ENCODE peak calls at places on chromosomes 13 and 19, in eight cellular contexts. One of them, this sample, is unnamed.

GRCh38 chr13:23681253-23681652 is 111.0 kb downstream of the TNFRSF19 start:
- DNase-seq in left ventricle myocardium inferior: no peak
- DNase-seq in tibial artery: no peak
- DNase-seq in IMR-90: peak; percentile 91
- DNase-seq in cardiac muscle cell: no peak
- DNase-seq in tibial nerve: no peak
- DNase-seq in breast epithelium: no peak
- DNase-seq in mammary epithelial cell: no peak
- DNase-seq in this sample: no peak

GRCh38 chr13:19766637-19767036 is 16.1 kb downstream of the PSPC1 start:
- DNase-seq in mammary epithelial cell: no peak
- DNase-seq in tibial artery: no peak
- DNase-seq in left ventricle myocardium inferior: no peak
- DNase-seq in breast epithelium: no peak
- DNase-seq in tibial nerve: no peak
- DNase-seq in cardiac muscle cell: no peak
- DNase-seq in IMR-90: no peak
- DNase-seq in this sample: no peak

GRCh38 chr19:27776020-27776419 is 1436.9 kb downstream of the UQCRFS1 start:
- DNase-seq in tibial nerve: no peak
- DNase-seq in left ventricle myocardium inferior: no peak
- DNase-seq in IMR-90: peak; percentile 31
- DNase-seq in mammary epithelial cell: peak; percentile 19
- DNase-seq in breast epithelium: no peak
- DNase-seq in tibial artery: no peak
- DNase-seq in cardiac muscle cell: no peak
- DNase-seq in this sample: no peak

GRCh38 chr13:113066746-113067145 is 38.8 kb upstream of the F7 start:
- DNase-seq in tibial nerve: no peak
- DNase-seq in cardiac muscle cell: no peak
- DNase-seq in breast epithelium: no peak
- DNase-seq in IMR-90: no peak
- DNase-seq in left ventricle myocardium inferior: no peak
- DNase-seq in tibial artery: no peak
- DNase-seq in mammary epithelial cell: no peak
- DNase-seq in this sample: no peak

GRCh38 chr13:75798353-75799245 is 162.5 kb downstream of the LMO7 start:
- DNase-seq in tibial nerve: no peak
- DNase-seq in breast epithelium: no peak
- DNase-seq in IMR-90: peak; percentile 65
- DNase-seq in cardiac muscle cell: no peak
- DNase-seq in tibial artery: no peak
- DNase-seq in mammary epithelial cell: peak; percentile 43
- DNase-seq in left ventricle myocardium inferior: no peak
- DNase-seq in this sample: no peak

GRCh38 chr19:20367811-20368294 is 197.7 kb downstream of the ZNF737 start:
- DNase-seq in mammary epithelial cell: no peak
- DNase-seq in left ventricle myocardium inferior: no peak
- DNase-seq in tibial artery: no peak
- DNase-seq in cardiac muscle cell: peak; percentile 52
- DNase-seq in breast epithelium: no peak
- DNase-seq in tibial nerve: no peak
- DNase-seq in IMR-90: no peak
- DNase-seq in this sample: no peak

GRCh38 chr19:49326165-49326704 is 1.2 kb upstream of the SLC6A16 start:
- DNase-seq in IMR-90: no peak
- DNase-seq in cardiac muscle cell: no peak
- DNase-seq in mammary epithelial cell: no peak
- DNase-seq in tibial nerve: no peak
- DNase-seq in tibial artery: no peak
- DNase-seq in left ventricle myocardium inferior: no peak
- DNase-seq in breast epithelium: no peak
- DNase-seq in this sample: peak; percentile 4

GRCh38 chr13:76637651-76638111 is 248.5 kb downstream of the KCTD12 start:
- DNase-seq in IMR-90: peak; percentile 1
- DNase-seq in cardiac muscle cell: no peak
- DNase-seq in left ventricle myocardium inferior: no peak
- DNase-seq in breast epithelium: no peak
- DNase-seq in tibial nerve: no peak
- DNase-seq in tibial artery: no peak
- DNase-seq in mammary epithelial cell: no peak
- DNase-seq in this sample: no peak

GRCh38 chr19:35901854-35902661 is at the start of gene HCST:
- DNase-seq in breast epithelium: no peak
- DNase-seq in tibial artery: no peak
- DNase-seq in left ventricle myocardium inferior: no peak
- DNase-seq in IMR-90: peak; percentile 22
- DNase-seq in cardiac muscle cell: no peak
- DNase-seq in tibial nerve: no peak
- DNase-seq in mammary epithelial cell: peak; percentile 41
- DNase-seq in this sample: no peak

GRCh38 chr19:39195755-39196154 is 1.0 kb upstream of the NCCRP1 start:
- DNase-seq in breast epithelium: no peak
- DNase-seq in IMR-90: no peak
- DNase-seq in tibial artery: no peak
- DNase-seq in left ventricle myocardium inferior: no peak
- DNase-seq in mammary epithelial cell: no peak
- DNase-seq in cardiac muscle cell: no peak
- DNase-seq in tibial nerve: no peak
- DNase-seq in this sample: no peak

GRCh38 chr19:41934849-41935374 is 6.7 kb upstream of the ERFL start:
- DNase-seq in mammary epithelial cell: peak; percentile 44
- DNase-seq in tibial nerve: peak; percentile 26
- DNase-seq in breast epithelium: peak; percentile 36
- DNase-seq in left ventricle myocardium inferior: peak; percentile 56
- DNase-seq in IMR-90: peak; percentile 49
- DNase-seq in tibial artery: no peak
- DNase-seq in cardiac muscle cell: peak; percentile 78
- DNase-seq in this sample: no peak

GRCh38 chr13:100610399-100611347 is 22.1 kb upstream of the GGACT start:
- DNase-seq in IMR-90: no peak
- DNase-seq in cardiac muscle cell: no peak
- DNase-seq in tibial nerve: no peak
- DNase-seq in breast epithelium: no peak
- DNase-seq in mammary epithelial cell: no peak
- DNase-seq in left ventricle myocardium inferior: no peak
- DNase-seq in tibial artery: no peak
- DNase-seq in this sample: no peak

GRCh38 chr13:38914070-38914469 is 76.6 kb downstream of the STOML3 start:
- DNase-seq in breast epithelium: no peak
- DNase-seq in tibial nerve: no peak
- DNase-seq in cardiac muscle cell: no peak
- DNase-seq in IMR-90: no peak
- DNase-seq in tibial artery: no peak
- DNase-seq in left ventricle myocardium inferior: no peak
- DNase-seq in mammary epithelial cell: no peak
- DNase-seq in this sample: no peak

GRCh38 chr19:48812094-48812929 is 1.5 kb upstream of the BCAT2 start:
- DNase-seq in tibial nerve: peak; percentile 90
- DNase-seq in tibial artery: peak; percentile 97
- DNase-seq in IMR-90: peak; percentile 13
- DNase-seq in mammary epithelial cell: peak; percentile 46
- DNase-seq in cardiac muscle cell: peak; percentile 90
- DNase-seq in breast epithelium: peak; percentile 85
- DNase-seq in left ventricle myocardium inferior: peak; percentile 91
- DNase-seq in this sample: peak; percentile 93

GRCh38 chr13:94389544-94390351 is 89.7 kb downstream of the DCT start:
- DNase-seq in mammary epithelial cell: no peak
- DNase-seq in cardiac muscle cell: no peak
- DNase-seq in tibial nerve: no peak
- DNase-seq in breast epithelium: no peak
- DNase-seq in tibial artery: no peak
- DNase-seq in left ventricle myocardium inferior: no peak
- DNase-seq in IMR-90: no peak
- DNase-seq in this sample: no peak

GRCh38 chr13:109785892-109786450 is 412 bp downstream of the IRS2 start:
- DNase-seq in tibial nerve: no peak
- DNase-seq in left ventricle myocardium inferior: no peak
- DNase-seq in mammary epithelial cell: no peak
- DNase-seq in breast epithelium: no peak
- DNase-seq in cardiac muscle cell: no peak
- DNase-seq in tibial artery: no peak
- DNase-seq in IMR-90: no peak
- DNase-seq in this sample: no peak

GRCh38 chr19:33139165-33139564 is 7.3 kb downstream of the WDR88 start:
- DNase-seq in mammary epithelial cell: no peak
- DNase-seq in breast epithelium: no peak
- DNase-seq in tibial nerve: no peak
- DNase-seq in left ventricle myocardium inferior: no peak
- DNase-seq in cardiac muscle cell: no peak
- DNase-seq in IMR-90: no peak
- DNase-seq in tibial artery: no peak
- DNase-seq in this sample: no peak

GRCh38 chr19:40933025-40933424 is 51.0 kb upstream of the CYP2A7 start:
- DNase-seq in cardiac muscle cell: no peak
- DNase-seq in tibial nerve: no peak
- DNase-seq in mammary epithelial cell: no peak
- DNase-seq in tibial artery: no peak
- DNase-seq in IMR-90: no peak
- DNase-seq in left ventricle myocardium inferior: no peak
- DNase-seq in breast epithelium: no peak
- DNase-seq in this sample: no peak

GRCh38 chr19:39375929-39376328 is 15.0 kb downstream of the PAF1 start:
- DNase-seq in cardiac muscle cell: no peak
- DNase-seq in tibial nerve: no peak
- DNase-seq in IMR-90: no peak
- DNase-seq in mammary epithelial cell: no peak
- DNase-seq in breast epithelium: no peak
- DNase-seq in left ventricle myocardium inferior: no peak
- DNase-seq in tibial artery: no peak
- DNase-seq in this sample: no peak

GRCh38 chr19:45638930-45639729 is at the start of gene EML2:
- DNase-seq in cardiac muscle cell: peak; percentile 85
- DNase-seq in tibial artery: peak; percentile 71
- DNase-seq in left ventricle myocardium inferior: peak; percentile 56
- DNase-seq in mammary epithelial cell: peak; percentile 45
- DNase-seq in breast epithelium: no peak
- DNase-seq in IMR-90: no peak
- DNase-seq in tibial nerve: no peak
- DNase-seq in this sample: no peak
- TF ChIP-seq CTCF in cardiac muscle cell: peak; percentile 28
- TF ChIP-seq CTCF in tibial artery: no peak
- TF ChIP-seq CTCF in left ventricle myocardium inferior: peak; percentile 22
- TF ChIP-seq CTCF in mammary epithelial cell: no peak
- TF ChIP-seq CTCF in breast epithelium: no peak
- TF ChIP-seq CTCF in IMR-90: no peak
- TF ChIP-seq CTCF in tibial nerve: no peak
- TF ChIP-seq CTCF in this sample: no peak

DNA sequence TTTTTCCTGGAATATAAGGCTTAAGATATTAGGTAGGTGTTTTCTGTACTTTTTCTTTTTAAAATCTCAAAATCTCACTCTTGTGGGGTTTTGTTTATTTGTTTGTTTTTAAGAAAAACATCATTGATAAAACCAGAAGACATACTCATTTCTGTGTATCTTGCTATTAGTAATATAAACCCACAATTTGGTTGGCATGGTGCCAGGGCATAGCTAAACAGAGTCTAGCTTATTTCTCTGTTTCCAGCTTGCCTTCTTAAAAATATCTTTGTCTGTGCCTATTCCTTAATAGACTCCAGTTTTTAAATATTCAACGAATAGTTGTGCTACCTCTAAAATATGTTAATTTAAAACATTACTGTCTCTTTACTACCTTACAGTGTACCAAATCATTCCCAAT is 1121.9 kb upstream of the PCDH20 start:
- DNase-seq in cardiac muscle cell: no peak
- DNase-seq in left ventricle myocardium inferior: no peak
- DNase-seq in mammary epithelial cell: no peak
- DNase-seq in tibial nerve: no peak
- DNase-seq in IMR-90: no peak
- DNase-seq in breast epithelium: no peak
- DNase-seq in tibial artery: no peak
- DNase-seq in this sample: no peak
- H3K27ac ChIP-seq in cardiac muscle cell: no peak overlapping the region
- H3K27ac ChIP-seq in left ventricle myocardium inferior: no peak overlapping the region
- H3K27ac ChIP-seq in mammary epithelial cell: no peak overlapping the region
- H3K27ac ChIP-seq in tibial nerve: no peak overlapping the region
- H3K27ac ChIP-seq in IMR-90: no peak overlapping the region
- H3K27ac ChIP-seq in breast epithelium: no peak overlapping the region
- H3K27ac ChIP-seq in tibial artery: no peak overlapping the region
- H3K27ac ChIP-seq in this sample: no peak overlapping the region

DNA sequence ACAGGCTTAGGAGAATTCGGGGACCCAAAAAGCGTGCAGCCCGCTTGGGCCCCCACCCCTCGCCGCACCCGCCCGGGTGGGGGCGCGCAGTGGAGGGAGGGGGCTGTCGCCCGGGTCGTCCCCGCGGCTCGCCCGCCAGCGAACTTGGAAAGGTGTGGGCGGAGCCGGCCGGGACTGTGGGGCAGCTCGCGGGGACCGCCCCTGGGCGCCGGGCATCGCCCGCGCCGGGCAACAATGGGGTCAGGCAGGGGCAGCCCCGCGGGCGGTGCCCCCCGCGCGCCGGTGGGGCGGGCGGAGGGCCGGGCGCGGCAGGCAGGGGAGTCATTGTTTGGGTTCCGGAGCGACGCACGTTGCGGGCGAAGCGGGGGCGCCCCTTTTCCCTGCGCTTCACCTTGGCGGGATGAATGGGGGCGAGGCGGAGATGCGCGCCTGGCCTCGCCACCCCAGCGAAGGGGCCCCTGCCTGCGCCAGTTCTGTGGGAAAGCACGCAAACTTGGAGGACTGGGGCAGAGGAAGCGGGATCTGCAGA is 637 bp upstream of the KLF12 start:
- DNase-seq in tibial nerve: peak; percentile 16
- DNase-seq in mammary epithelial cell: no peak
- DNase-seq in IMR-90: no peak
- DNase-seq in breast epithelium: no peak
- DNase-seq in left ventricle myocardium inferior: peak; percentile 66
- DNase-seq in cardiac muscle cell: peak; percentile 71
- DNase-seq in tibial artery: peak; percentile 84
- DNase-seq in this sample: peak; percentile 74
- H3K4me3 ChIP-seq in tibial nerve: peak overlapping the region; percentile 73
- H3K4me3 ChIP-seq in mammary epithelial cell: peak overlapping the region; percentile 67
- H3K4me3 ChIP-seq in IMR-90: peak overlapping the region; percentile 82
- H3K4me3 ChIP-seq in breast epithelium: peak overlapping the region; percentile 89
- H3K4me3 ChIP-seq in left ventricle myocardium inferior: peak overlapping the region; percentile 95
- H3K4me3 ChIP-seq in cardiac muscle cell: peak overlapping the region; percentile 95
- H3K4me3 ChIP-seq in tibial artery: peak overlapping the region; percentile 73
- H3K4me3 ChIP-seq in this sample: peak overlapping the region; percentile 84

DNA sequence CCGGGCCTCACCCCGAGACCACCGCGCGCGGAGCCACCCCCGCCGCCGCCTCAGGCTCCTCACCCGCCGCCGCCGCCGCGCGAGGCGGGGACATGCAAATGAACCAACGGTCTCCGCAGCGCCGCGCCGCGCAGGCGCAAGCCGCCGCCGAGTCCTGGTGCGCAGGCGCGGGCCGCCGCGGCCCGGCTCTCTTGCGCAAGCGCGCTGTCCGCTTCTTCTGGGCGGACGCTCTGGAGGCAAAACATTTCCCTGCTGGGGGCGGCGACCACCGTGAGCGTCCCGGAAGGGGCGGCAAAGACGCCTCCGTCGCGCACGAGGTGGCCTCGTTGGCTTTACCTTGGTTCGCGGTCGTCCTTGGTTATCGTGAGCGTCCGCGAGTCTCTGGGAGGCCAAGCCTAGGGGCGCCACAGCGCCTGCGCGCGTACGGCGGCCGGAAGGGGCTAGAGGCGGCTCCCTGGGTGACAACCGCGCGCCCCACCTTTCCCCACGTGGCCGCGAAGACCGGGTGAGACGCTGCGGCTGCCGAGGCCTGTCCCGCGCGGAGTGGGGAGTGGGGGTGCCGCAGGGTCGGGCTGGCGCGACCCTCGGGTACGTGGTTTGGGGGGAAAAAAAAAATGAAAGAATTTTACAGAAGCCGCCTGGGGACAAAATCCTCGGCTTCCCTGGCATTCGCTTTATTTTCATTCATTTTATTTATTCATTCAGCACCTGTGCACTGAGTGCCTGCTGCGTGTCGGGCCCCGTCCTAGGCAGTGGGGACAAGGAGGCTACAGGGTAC is at the start of the genes ARMC6 and SUGP2:
- DNase-seq in mammary epithelial cell: peak; percentile 84
- DNase-seq in breast epithelium: peak; percentile 75
- DNase-seq in tibial artery: peak; percentile 92
- DNase-seq in IMR-90: peak; percentile 84
- DNase-seq in tibial nerve: peak; percentile 64
- DNase-seq in left ventricle myocardium inferior: peak; percentile 84
- DNase-seq in cardiac muscle cell: peak; percentile 93
- DNase-seq in this sample: peak; percentile 88
- TF ChIP-seq CTCF in mammary epithelial cell: no peak
- TF ChIP-seq CTCF in breast epithelium: peak; percentile 8
- TF ChIP-seq CTCF in tibial artery: peak; percentile 10
- TF ChIP-seq CTCF in IMR-90: no peak
- TF ChIP-seq CTCF in tibial nerve: peak; percentile 20
- TF ChIP-seq CTCF in left ventricle myocardium inferior: peak; percentile 42
- TF ChIP-seq CTCF in cardiac muscle cell: no peak
- TF ChIP-seq CTCF in this sample: no peak

This sample was measured in coronary artery.